ENCODE peak calls at places on chromosomes 13 and 19, in six cellular contexts. A, V, L, F, D and X are unnamed samples. For H3K27me3, the result is how much of the 10 kb centered on the place peaks cover.

GRCh38 chr19:13302521-13303270 is 152.5 kb downstream of the IER2 start:
- DNase-seq in V (no peak), A (no peak), F (peak), D (no peak), L (no peak), X (no peak)

GRCh38 chr13:74867460-74867859 is 614.5 kb downstream of the TBC1D4 start:
- DNase-seq in L (no peak), A (no peak), F (no peak), V (no peak), D (no peak), X (no peak)

GRCh38 chr13:75223981-75224742 is 257.8 kb downstream of the TBC1D4 start:
- DNase-seq in D (no peak), F (no peak), L (no peak), V (no peak), A (no peak), X (no peak)

GRCh38 chr13:99287544-99287943 is 19.7 kb downstream of the GPR183 start:
- DNase-seq in L (no peak), F (no peak), A (no peak), D (no peak), V (no peak), X (no peak)

GRCh38 chr13:24124789-24125476 is 35.6 kb upstream of the SPATA13 start:
- DNase-seq in L (no peak), D (no peak), V (no peak), F (no peak), A (peak), X (no peak)

GRCh38 chr19:18211683-18212082 is 7.8 kb upstream of the RAB3A start:
- DNase-seq in F (no peak), A (no peak), D (no peak), L (no peak), V (no peak), X (no peak)

GRCh38 chr19:29524912-29525870 is 603 bp upstream of the VSTM2B start:
- DNase-seq in D (no peak), F (peak), A (no peak), L (peak), V (peak), X (peak)

GRCh38 chr19:49676136-49676689 is 858 bp upstream of the PRMT1 start:
- DNase-seq in D (peak), F (peak), V (peak), L (peak), A (peak), X (peak)

GRCh38 chr19:14732510-14732909 is 42.7 kb downstream of the ZNF333 start:
- DNase-seq in L (no peak), F (no peak), A (no peak), D (no peak), V (no peak), X (no peak)

GRCh38 chr19:19334063-19334988 is 13.7 kb downstream of the MAU2 start:
- DNase-seq in V (no peak), D (no peak), A (no peak), L (no peak), F (no peak), X (no peak)

GRCh38 chr13:110305949-110306339 is 1.0 kb downstream of the COL4A1 start:
- DNase-seq in A (no peak), V (peak), L (no peak), F (no peak), D (no peak), X (peak)

GRCh38 chr19:5627395-5627904 is 4.6 kb downstream of the SAFB start:
- DNase-seq in D (no peak), F (peak), L (no peak), V (peak), A (peak), X (peak)

GRCh38 chr19:51002542-51003311 is 1.3 kb upstream of the KLK8 start:
- DNase-seq in D (no peak), F (peak), V (peak), A (no peak), L (peak), X (no peak)

GRCh38 chr13:23856008-23856750 is 33.0 kb downstream of the MIPEP start:
- DNase-seq in D (no peak), A (no peak), V (peak), F (peak), L (no peak), X (no peak)

GRCh38 chr19:55173717-55174409 is 6.2 kb downstream of the SYT5 start:
- DNase-seq in A (peak), F (peak), V (peak), L (peak), D (no peak), X (peak)

GRCh38 chr19:53953383-53953782 is 9.4 kb upstream of the CACNG8 start:
- DNase-seq in F (no peak), A (no peak), D (no peak), L (no peak), V (no peak), X (no peak)

DNA sequence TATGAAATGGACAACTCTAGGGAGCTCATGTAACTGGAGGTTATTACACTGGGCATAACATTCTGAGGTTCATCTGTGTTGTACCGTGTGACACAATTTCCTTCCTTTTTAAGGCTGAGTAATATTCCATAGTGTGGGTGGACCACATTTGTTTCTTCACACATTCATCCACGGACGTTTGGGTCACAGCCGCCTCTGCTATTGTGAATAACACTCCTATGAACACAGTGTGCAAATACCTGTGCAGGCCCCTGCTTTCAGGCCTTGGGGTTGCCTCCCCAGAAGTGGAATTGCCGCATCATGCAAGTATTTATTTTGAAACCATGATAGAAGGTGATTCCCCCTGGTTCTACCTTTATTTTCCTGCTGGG is 63.4 kb upstream of the MCF2L start:
- DNase-seq in V (no peak), L (no peak), D (no peak), A (no peak), F (no peak), X (no peak)
- H2BK120ac ChIP-seq in V (no peak), L (no peak), D (no peak), A (no peak), F (no peak), X (no peak)

GRCh38 chr13:39149896-39150295 is 111.6 kb downstream of the NHLRC3 start:
- DNase-seq in V (no peak), D (no peak), F (no peak), L (no peak), A (no peak), X (no peak)
- H3K27me3 ChIP-seq in V (under half), D (under half), F (under half), L (under half), A (under half), X (under half)

GRCh38 chr13:97249797-97250495 is 27.8 kb downstream of the MBNL2 start:
- DNase-seq in L (no peak), D (no peak), F (no peak), A (no peak), V (no peak), X (no peak)

GRCh38 chr13:97246596-97246995 is 24.5 kb downstream of the MBNL2 start:
- DNase-seq in A (no peak), F (no peak), L (no peak), D (no peak), V (no peak), X (no peak)

GRCh38 chr13:97248243-97248642 is 26.1 kb downstream of the MBNL2 start:
- DNase-seq in A (no peak), D (no peak), F (no peak), L (no peak), V (no peak), X (no peak)

GRCh38 chr13:97250560-97250959 is 28.4 kb downstream of the MBNL2 start:
- DNase-seq in D (no peak), L (no peak), A (no peak), V (no peak), F (no peak), X (no peak)

DNA sequence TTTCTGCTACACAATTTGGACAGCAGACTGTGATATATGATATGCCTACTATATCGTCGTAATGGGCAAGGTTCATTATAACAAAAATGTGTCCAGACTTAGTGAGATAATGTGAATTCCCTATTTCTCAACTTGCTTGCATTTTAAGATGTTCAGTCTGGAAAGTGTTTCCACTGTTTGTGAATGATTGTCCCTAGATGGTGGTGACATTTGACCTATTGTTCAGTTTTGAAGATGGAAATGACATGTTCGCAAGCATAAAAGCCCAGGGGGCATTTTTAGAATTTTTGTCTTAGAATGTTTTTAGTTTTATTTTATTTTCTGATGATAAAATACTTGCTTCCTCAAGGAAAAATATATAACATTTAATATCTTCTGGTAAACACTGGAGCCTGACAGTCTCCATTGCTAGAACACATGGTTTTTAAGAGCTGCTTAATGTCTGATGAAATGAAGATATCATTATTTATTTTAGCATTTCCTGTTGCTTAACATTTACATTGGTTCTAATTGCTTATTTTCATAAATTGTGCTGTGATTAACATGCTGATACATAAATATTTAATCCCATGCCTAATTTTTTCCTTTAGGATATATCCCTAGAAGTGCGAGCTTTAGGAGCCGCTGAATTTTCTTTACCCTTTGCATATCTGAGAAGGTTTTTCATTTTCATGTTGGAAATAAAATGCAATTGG is 27.1 kb downstream of the MBNL2 start:
- DNase-seq in V (no peak), D (no peak), A (no peak), F (no peak), L (no peak), X (peak)
- H2BK120ac ChIP-seq in V (no peak), D (no peak), A (peak), F (no peak), L (no peak), X (no peak)

GRCh38 chr13:25803626-25804025 is 248.2 kb downstream of the SHISA2 start:
- DNase-seq in L (no peak), V (no peak), A (no peak), F (no peak), D (no peak), X (no peak)

GRCh38 chr13:25806304-25806974 is 245.4 kb downstream of the SHISA2 start:
- DNase-seq in A (no peak), V (no peak), F (no peak), L (no peak), D (no peak), X (peak)

GRCh38 chr13:25807562-25807961 is 244.3 kb downstream of the SHISA2 start:
- DNase-seq in A (no peak), F (no peak), L (no peak), D (no peak), V (no peak), X (no peak)

GRCh38 chr13:25798998-25799397 is 252.8 kb downstream of the SHISA2 start:
- DNase-seq in D (no peak), A (no peak), L (no peak), V (no peak), F (no peak), X (no peak)

GRCh38 chr13:25802579-25802978 is 249.2 kb downstream of the SHISA2 start:
- DNase-seq in F (no peak), V (no peak), L (no peak), D (no peak), A (no peak), X (no peak)
- H3K27me3 ChIP-seq in F (under half), V (under half), L (under half), D (under half), A (under half), X (under half)

DNA sequence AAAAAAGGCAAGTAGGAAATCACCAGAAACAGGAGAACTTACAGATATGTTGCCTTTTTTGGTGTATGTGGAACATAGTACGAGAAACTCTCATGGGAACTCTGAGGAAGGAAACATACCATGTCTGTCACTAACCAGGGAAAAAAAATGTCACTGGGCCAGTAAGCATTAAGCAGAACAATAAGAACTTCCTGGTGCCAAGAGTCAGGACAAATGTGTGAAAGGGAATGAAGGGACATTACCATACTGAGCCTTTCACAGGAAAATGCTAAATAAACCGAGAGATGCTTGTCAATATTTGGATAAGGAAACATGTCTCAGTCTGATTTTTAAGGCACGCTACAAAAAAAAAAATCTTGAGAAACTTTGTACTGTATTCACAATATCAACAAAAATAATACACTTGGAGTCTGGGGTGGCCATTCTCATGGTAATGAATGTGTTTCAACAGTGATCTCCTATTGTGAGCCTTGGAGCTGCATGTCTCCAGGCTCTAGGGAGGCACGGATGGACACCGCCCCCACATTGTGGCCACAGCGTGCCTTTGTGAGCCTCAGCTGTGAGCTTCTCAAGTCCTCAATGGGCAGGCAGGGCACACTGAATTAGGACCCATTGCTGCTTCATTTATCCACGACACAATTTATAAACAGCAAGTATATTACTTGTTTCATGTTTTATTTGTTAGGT is 113.0 kb upstream of the ARGLU1 start:
- DNase-seq in L (peak), V (peak), D (no peak), A (no peak), F (peak), X (no peak)
- H2BK120ac ChIP-seq in L (no peak), V (no peak), D (no peak), A (no peak), F (no peak), X (no peak)

GRCh38 chr19:46404884-46405658 is 8.3 kb downstream of the CCDC8 start:
- DNase-seq in F (peak), L (no peak), D (no peak), A (no peak), V (peak), X (no peak)

GRCh38 chr19:46408611-46409039 is 4.7 kb downstream of the CCDC8 start:
- DNase-seq in A (peak), F (peak), L (no peak), D (no peak), V (no peak), X (peak)

GRCh38 chr19:46409146-46409545 is 4.2 kb downstream of the CCDC8 start:
- DNase-seq in A (no peak), V (no peak), L (no peak), F (no peak), D (no peak), X (no peak)

GRCh38 chr19:46410205-46411087 is 2.9 kb downstream of the CCDC8 start:
- DNase-seq in V (no peak), D (no peak), F (no peak), L (no peak), A (no peak), X (no peak)

DNA sequence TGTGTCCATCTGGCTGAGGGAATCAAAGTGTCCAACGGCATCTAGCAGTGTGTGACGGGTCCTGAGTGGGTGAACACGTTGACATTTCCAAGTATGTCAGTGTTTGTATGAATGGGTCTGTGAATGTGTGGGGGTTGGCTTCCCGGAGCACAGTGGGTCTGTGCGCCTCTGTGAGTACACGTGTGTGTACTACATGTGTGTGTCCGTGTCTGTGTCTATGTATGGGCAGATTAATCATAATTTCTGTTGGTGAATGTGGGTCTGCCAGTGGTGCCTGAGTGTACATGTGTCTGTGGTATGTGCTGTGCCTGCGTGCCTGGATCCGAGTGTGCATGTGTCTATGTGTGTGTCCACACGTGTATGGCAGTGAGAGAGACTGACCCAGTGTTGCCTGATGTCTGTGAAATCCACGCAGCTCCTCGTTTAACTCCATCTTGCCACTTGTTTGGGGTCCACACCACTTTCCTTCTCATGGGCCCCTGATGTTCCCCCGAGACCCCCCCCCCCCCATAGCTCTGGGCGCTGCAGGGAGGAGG is 5.4 kb downstream of the CCDC8 start:
- DNase-seq in V (no peak), L (no peak), A (no peak), F (no peak), D (no peak), X (no peak)
- H3K27me3 ChIP-seq in V (under half), L (under half), A (under half), F (under half), D (under half), X (under half)

DNA sequence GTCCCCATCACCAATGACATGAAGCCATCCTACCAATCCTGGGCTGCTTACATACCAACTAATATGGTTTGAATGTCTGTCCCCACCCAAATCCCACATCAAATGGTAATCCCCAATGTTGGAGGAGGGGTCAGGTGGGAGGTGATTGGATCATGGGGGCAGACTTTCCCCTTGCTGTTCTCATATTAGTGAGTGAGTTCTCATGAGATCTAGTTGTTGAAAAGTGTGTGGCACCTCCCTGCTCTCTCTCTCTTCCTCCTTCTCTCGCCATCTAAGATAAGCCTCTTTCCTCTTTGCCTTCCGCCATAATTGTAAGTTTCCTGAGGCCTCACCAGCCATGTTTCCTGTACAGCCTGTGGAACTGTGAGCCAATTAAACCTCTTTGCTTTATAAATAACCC is 53.6 kb upstream of the FAM124A start:
- DNase-seq in A (no peak), L (no peak), D (no peak), F (peak), V (peak), X (no peak)
- H2BK120ac ChIP-seq in A (no peak), L (no peak), D (no peak), F (peak), V (peak), X (no peak)